ENCODE peak calls at places on chromosomes 16 and 17, in five cellular contexts. O is GM23248; B is ascending aorta; A is NCI-H774; Y is activated CD8-positive, alpha-beta T cell treated with anti-CD3 and anti-CD28 coated beads for 36 hours. Z is an unnamed sample.

GRCh38 chr17:51144266-51145022 is 8.9 kb upstream of the NME1 start:
- DNase-seq in B (no peak), O (no peak), A (no peak), Y (no peak), Z (no peak)

GRCh38 chr17:32828822-32829221 is 48.1 kb downstream of the MYO1D start:
- DNase-seq in O (peak), A (no peak), Y (no peak), B (no peak), Z (no peak)

GRCh38 chr17:49616546-49617205 is 41.0 kb downstream of the NXPH3 start:
- DNase-seq in A (no peak), Y (no peak), B (no peak), O (peak), Z (no peak)

GRCh38 chr16:12425134-12425941 is 378.3 kb downstream of the CPPED1 start:
- DNase-seq in Y (no peak), A (no peak), B (no peak), O (no peak), Z (no peak)

GRCh38 chr16:88634141-88634993 is 4.0 kb upstream of the IL17C start:
- DNase-seq in A (no peak), B (peak), Y (peak), O (peak), Z (no peak)

GRCh38 chr16:87821346-87822001 is 47.8 kb downstream of the SLC7A5 start:
- DNase-seq in O (no peak), A (no peak), Y (no peak), B (no peak), Z (no peak)

GRCh38 chr16:64846966-64847365 is 274.9 kb downstream of the CDH11 start:
- DNase-seq in O (no peak), Y (no peak), A (no peak), B (no peak), Z (no peak)

GRCh38 chr17:55818451-55819375 is 67.9 kb downstream of the PCTP start:
- DNase-seq in A (no peak), B (no peak), Y (no peak), O (no peak), Z (no peak)